ENCODE peak calls at places on chromosomes 12 and 14, in eight cellular contexts. Q is non-pigmented ciliary epithelial cell; T is dorsolateral prefrontal cortex; M is fibroblast of mammary gland; I is endothelial cell; G is myocyte; Z is effector memory CD4-positive, alpha-beta T cell; R is heart left ventricle. A is an unnamed sample.

GRCh38 chr14:61461808-61462275 is 140.5 kb downstream of the PRKCH start:
- DNase-seq in Q (no peak), T (no peak), M (peak; percentile 82), I (peak; percentile 56), G (peak; percentile 85), Z (no peak), R (no peak), A (no peak)

GRCh38 chr14:33435911-33436310 is 497.2 kb downstream of the NPAS3 start:
- DNase-seq in Q (peak; percentile 73), T (no peak), M (peak; percentile 87), I (no peak), G (no peak), Z (no peak), R (no peak), A (no peak)

GRCh38 chr14:33674716-33675115 is 276.2 kb downstream of the EGLN3 start:
- DNase-seq in Q (no peak), T (no peak), M (no peak), I (no peak), G (no peak), Z (no peak), R (no peak), A (no peak)

GRCh38 chr14:104107101-104107581 is 21.6 kb downstream of the ASPG start:
- DNase-seq in Q (no peak), T (no peak), M (no peak), I (no peak), G (no peak), Z (no peak), R (peak; percentile 25), A (peak; percentile 44)

GRCh38 chr12:87329076-87329863 is 699.9 kb downstream of the C12orf50 start:
- DNase-seq in Q (no peak), T (no peak), M (no peak), I (no peak), G (no peak), Z (no peak), R (no peak), A (no peak)

GRCh38 chr12:129566800-129567199 is 337.0 kb downstream of the TMEM132D start:
- DNase-seq in Q (no peak), T (no peak), M (no peak), I (no peak), G (no peak), Z (no peak), R (no peak), A (no peak)

GRCh38 chr12:63841611-63842010 is 2.9 kb upstream of the SRGAP1 start:
- DNase-seq in Q (no peak), T (no peak), M (no peak), I (no peak), G (no peak), Z (no peak), R (no peak), A (no peak)

GRCh38 chr12:80692114-80692513 is 15.3 kb upstream of the MYF6 start:
- DNase-seq in Q (no peak), T (no peak), M (no peak), I (no peak), G (peak; percentile 59), Z (no peak), R (no peak), A (no peak)

GRCh38 chr12:64672925-64673409 is 62.7 kb downstream of the RASSF3 start:
- DNase-seq in Q (no peak), T (no peak), M (peak; percentile 20), I (peak; percentile 39), G (no peak), Z (peak; percentile 23), R (peak; percentile 71), A (no peak)

GRCh38 chr14:51653096-51653814 is 1.5 kb downstream of the FRMD6 start:
- DNase-seq in Q (peak; percentile 43), T (no peak), M (peak; percentile 77), I (peak; percentile 21), G (peak; percentile 62), Z (no peak), R (no peak), A (no peak)

GRCh38 chr12:44851586-44851985 is 24.5 kb downstream of the NELL2 start:
- DNase-seq in Q (no peak), T (peak; percentile 66), M (no peak), I (no peak), G (no peak), Z (no peak), R (no peak), A (no peak)

GRCh38 chr12:113732916-113733315 is 233.2 kb downstream of the RBM19 start:
- DNase-seq in Q (no peak), T (no peak), M (no peak), I (no peak), G (no peak), Z (no peak), R (no peak), A (no peak)

GRCh38 chr12:13707829-13708228 is 273.6 kb downstream of the GRIN2B start:
- DNase-seq in Q (no peak), T (no peak), M (no peak), I (no peak), G (no peak), Z (no peak), R (no peak), A (no peak)

GRCh38 chr12:113065126-113066007 is 8.8 kb downstream of the DTX1 start:
- DNase-seq in Q (no peak), T (no peak), M (no peak), I (peak; percentile 67), G (peak; percentile 19), Z (no peak), R (no peak), A (no peak)

GRCh38 chr14:62921466-62921865 is 123.8 kb downstream of the KCNH5 start:
- DNase-seq in Q (no peak), T (no peak), M (peak; percentile 52), I (no peak), G (no peak), Z (no peak), R (no peak), A (no peak)

GRCh38 chr14:61560323-61560722 is 135.0 kb upstream of the HIF1A start:
- DNase-seq in Q (no peak), T (no peak), M (peak; percentile 35), I (no peak), G (peak; percentile 82), Z (no peak), R (no peak), A (no peak)

GRCh38 chr14:99728231-99728920 is 44.3 kb downstream of the CYP46A1 start:
- DNase-seq in Q (no peak), T (peak; percentile 8), M (no peak), I (no peak), G (no peak), Z (no peak), R (no peak), A (peak; percentile 39)

GRCh38 chr12:31928246-31929139 is 30.7 kb upstream of the RESF1 start:
- DNase-seq in Q (no peak), T (no peak), M (no peak), I (no peak), G (no peak), Z (no peak), R (no peak), A (no peak)

GRCh38 chr12:83864064-83864463 is 1048.5 kb downstream of the SLC6A15 start:
- DNase-seq in Q (no peak), T (no peak), M (no peak), I (no peak), G (no peak), Z (no peak), R (no peak), A (no peak)

GRCh38 chr12:103833095-103833777 is 7.8 kb downstream of the NT5DC3 start:
- DNase-seq in Q (no peak), T (no peak), M (peak; percentile 38), I (no peak), G (no peak), Z (no peak), R (no peak), A (no peak)

GRCh38 chr12:76432733-76433132 is 84.5 kb upstream of the BBS10 start:
- DNase-seq in Q (no peak), T (no peak), M (no peak), I (no peak), G (no peak), Z (no peak), R (no peak), A (no peak)

GRCh38 chr12:69686731-69687130 is 12.4 kb downstream of the BEST3 start:
- DNase-seq in Q (no peak), T (no peak), M (no peak), I (no peak), G (no peak), Z (no peak), R (no peak), A (no peak)